ENCODE peak calls at places on chromosomes 3 and 15, in four cellular contexts. One of them, this sample, is unnamed.
A peak's percentile ranks its signal among the peaks of the same experiment; 100 is the strongest.

GRCh38 chr3:178856804-178857203 is 214.8 kb downstream of the ZMAT3 start:
- DNase-seq in K562: no peak
- DNase-seq in HepG2: no peak
- DNase-seq in H1: no peak
- DNase-seq in this sample: no peak

GRCh38 chr3:38020342-38020726 is 9.1 kb downstream of the PLCD1 start:
- DNase-seq in K562: no peak
- DNase-seq in HepG2: no peak
- DNase-seq in H1: no peak
- DNase-seq in this sample: no peak

GRCh38 chr3:17740703-17741102 is 1.7 kb downstream of the TBC1D5 start:
- DNase-seq in K562: peak; percentile 76
- DNase-seq in HepG2: peak; percentile 92
- DNase-seq in H1: no peak
- DNase-seq in this sample: peak; percentile 78

GRCh38 chr3:89467886-89468479 is 360.6 kb downstream of the EPHA3 start:
- DNase-seq in K562: no peak
- DNase-seq in HepG2: no peak
- DNase-seq in H1: no peak
- DNase-seq in this sample: no peak

GRCh38 chr3:25584011-25584789 is 80.5 kb downstream of the TOP2B start:
- DNase-seq in K562: no peak
- DNase-seq in HepG2: no peak
- DNase-seq in H1: no peak
- DNase-seq in this sample: no peak

GRCh38 chr15:50884583-50884982 is 23.9 kb upstream of the AP4E1 start:
- DNase-seq in K562: no peak
- DNase-seq in HepG2: no peak
- DNase-seq in H1: no peak
- DNase-seq in this sample: no peak

GRCh38 chr15:69664572-69665326 is 212.1 kb downstream of the RPLP1 start:
- DNase-seq in K562: no peak
- DNase-seq in HepG2: no peak
- DNase-seq in H1: no peak
- DNase-seq in this sample: no peak

GRCh38 chr15:43966646-43967045 is 139.8 kb downstream of the WDR76 start:
- DNase-seq in K562: no peak
- DNase-seq in HepG2: no peak
- DNase-seq in H1: no peak
- DNase-seq in this sample: no peak

GRCh38 chr15:95365615-95366107 is 964.8 kb upstream of the NR2F2 start:
- DNase-seq in K562: peak; percentile 6
- DNase-seq in HepG2: no peak
- DNase-seq in H1: no peak
- DNase-seq in this sample: no peak

GRCh38 chr3:175075269-175075668 is 216.1 kb downstream of the NAALADL2 start:
- DNase-seq in K562: no peak
- DNase-seq in HepG2: no peak
- DNase-seq in H1: no peak
- DNase-seq in this sample: no peak

GRCh38 chr15:73951044-73951561 is 24.8 kb downstream of the LOXL1 start:
- DNase-seq in K562: peak; percentile 86
- DNase-seq in HepG2: peak; percentile 83
- DNase-seq in H1: peak; percentile 89
- DNase-seq in this sample: peak; percentile 80

GRCh38 chr15:59203026-59203425 is 3.6 kb upstream of the LDHAL6B start:
- DNase-seq in K562: no peak
- DNase-seq in HepG2: no peak
- DNase-seq in H1: no peak
- DNase-seq in this sample: no peak

GRCh38 chr15:23570466-23570865 is 5.0 kb downstream of the MKRN3 start:
- DNase-seq in K562: no peak
- DNase-seq in HepG2: peak; percentile 68
- DNase-seq in H1: no peak
- DNase-seq in this sample: no peak

GRCh38 chr15:83685864-83686263 is 31.9 kb downstream of the ADAMTSL3 start:
- DNase-seq in K562: no peak
- DNase-seq in HepG2: no peak
- DNase-seq in H1: no peak
- DNase-seq in this sample: no peak

GRCh38 chr15:34358367-34358766 is 8.6 kb downstream of the LPCAT4 start:
- DNase-seq in K562: no peak
- DNase-seq in HepG2: no peak
- DNase-seq in H1: no peak
- DNase-seq in this sample: peak; percentile 56

GRCh38 chr15:90407871-90408317 is 19.9 kb downstream of the IQGAP1 start:
- DNase-seq in K562: no peak
- DNase-seq in HepG2: no peak
- DNase-seq in H1: no peak
- DNase-seq in this sample: no peak

GRCh38 chr3:175260145-175260794 is 401.1 kb downstream of the NAALADL2 start:
- DNase-seq in K562: no peak
- DNase-seq in HepG2: no peak
- DNase-seq in H1: no peak
- DNase-seq in this sample: no peak

GRCh38 chr3:41259449-41260062 is 60.3 kb downstream of the CTNNB1 start:
- DNase-seq in K562: no peak
- DNase-seq in HepG2: no peak
- DNase-seq in H1: no peak
- DNase-seq in this sample: no peak

GRCh38 chr3:128950223-128950938 is 43.5 kb downstream of the CFAP92 start:
- DNase-seq in K562: peak; percentile 14
- DNase-seq in HepG2: peak; percentile 80
- DNase-seq in H1: peak; percentile 27
- DNase-seq in this sample: peak; percentile 44

GRCh38 chr15:49303003-49303402 is 120.0 kb upstream of the FGF7 start:
- DNase-seq in K562: no peak
- DNase-seq in HepG2: no peak
- DNase-seq in H1: no peak
- DNase-seq in this sample: no peak

GRCh38 chr3:49359623-49360022 is 1.5 kb upstream of the GPX1 start:
- DNase-seq in K562: no peak
- DNase-seq in HepG2: no peak
- DNase-seq in H1: no peak
- DNase-seq in this sample: no peak

GRCh38 chr15:101167366-101167790 is 84.5 kb downstream of the CHSY1 start:
- DNase-seq in K562: no peak
- DNase-seq in HepG2: peak; percentile 31
- DNase-seq in H1: no peak
- DNase-seq in this sample: no peak

GRCh38 chr3:45942051-45942825 is 1.0 kb upstream of the CXCR6 start:
- DNase-seq in K562: no peak
- DNase-seq in HepG2: no peak
- DNase-seq in H1: no peak
- DNase-seq in this sample: no peak

GRCh38 chr3:40855871-40856270 is 331.1 kb downstream of the ZNF621 start:
- DNase-seq in K562: no peak
- DNase-seq in HepG2: no peak
- DNase-seq in H1: no peak
- DNase-seq in this sample: no peak

GRCh38 chr3:148466143-148466542 is 231.6 kb upstream of the AGTR1 start:
- DNase-seq in K562: no peak
- DNase-seq in HepG2: no peak
- DNase-seq in H1: no peak
- DNase-seq in this sample: no peak

GRCh38 chr3:106428565-106428994 is 559.8 kb upstream of the CBLB start:
- DNase-seq in K562: peak; percentile 0
- DNase-seq in HepG2: no peak
- DNase-seq in H1: no peak
- DNase-seq in this sample: peak; percentile 79

GRCh38 chr3:95705786-95706418 is 1108.5 kb upstream of the EPHA6 start:
- DNase-seq in K562: no peak
- DNase-seq in HepG2: peak; percentile 5
- DNase-seq in H1: no peak
- DNase-seq in this sample: no peak

GRCh38 chr15:72058590-72058989 is 59.4 kb downstream of the MYO9A start:
- DNase-seq in K562: no peak
- DNase-seq in HepG2: no peak
- DNase-seq in H1: no peak
- DNase-seq in this sample: no peak

GRCh38 chr3:8001307-8001706 is 500.3 kb upstream of the LMCD1 start:
- DNase-seq in K562: no peak
- DNase-seq in HepG2: no peak
- DNase-seq in H1: no peak
- DNase-seq in this sample: no peak

GRCh38 chr3:8001712-8002111 is 499.9 kb upstream of the LMCD1 start:
- DNase-seq in K562: no peak
- DNase-seq in HepG2: no peak
- DNase-seq in H1: no peak
- DNase-seq in this sample: no peak

GRCh38 chr3:7999363-7999762 is 502.3 kb upstream of the LMCD1 start:
- DNase-seq in K562: no peak
- DNase-seq in HepG2: no peak
- DNase-seq in H1: peak; percentile 51
- DNase-seq in this sample: no peak
- TF ChIP-seq USF2 in K562: no peak
- TF ChIP-seq USF2 in HepG2: no peak
- TF ChIP-seq USF2 in H1: peak; percentile 46
- TF ChIP-seq USF2 in this sample: no peak

GRCh38 chr3:19065027-19065426 is 83.3 kb upstream of the KCNH8 start:
- DNase-seq in K562: no peak
- DNase-seq in HepG2: peak; percentile 10
- DNase-seq in H1: no peak
- DNase-seq in this sample: no peak

GRCh38 chr3:19063936-19064335 is 84.4 kb upstream of the KCNH8 start:
- DNase-seq in K562: no peak
- DNase-seq in HepG2: no peak
- DNase-seq in H1: no peak
- DNase-seq in this sample: no peak

DNA sequence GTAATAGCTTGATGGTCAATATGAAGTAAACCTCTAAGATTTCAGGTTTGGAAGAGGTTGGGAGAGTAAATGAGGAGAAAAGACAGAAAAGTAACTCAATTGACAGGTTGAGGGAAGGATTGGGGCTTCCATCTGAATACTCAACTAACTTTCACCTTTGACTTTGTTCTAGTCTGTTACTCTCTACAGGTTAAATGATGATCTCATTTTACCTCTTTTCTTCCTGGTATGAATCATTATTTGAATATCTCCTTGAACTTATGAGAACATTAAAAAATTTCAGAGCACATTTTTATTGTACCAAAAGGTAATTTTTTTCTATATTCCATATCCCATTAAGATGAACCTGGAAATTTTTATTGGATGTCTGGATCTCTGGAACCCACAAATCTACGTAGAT is 87.9 kb upstream of the KCNH8 start:
- DNase-seq in K562: no peak
- DNase-seq in HepG2: no peak
- DNase-seq in H1: no peak
- DNase-seq in this sample: no peak
- TF ChIP-seq RNF2 in K562: no peak
- TF ChIP-seq RNF2 in HepG2: no peak
- TF ChIP-seq RNF2 in H1: no peak
- TF ChIP-seq RNF2 in this sample: no peak

DNA sequence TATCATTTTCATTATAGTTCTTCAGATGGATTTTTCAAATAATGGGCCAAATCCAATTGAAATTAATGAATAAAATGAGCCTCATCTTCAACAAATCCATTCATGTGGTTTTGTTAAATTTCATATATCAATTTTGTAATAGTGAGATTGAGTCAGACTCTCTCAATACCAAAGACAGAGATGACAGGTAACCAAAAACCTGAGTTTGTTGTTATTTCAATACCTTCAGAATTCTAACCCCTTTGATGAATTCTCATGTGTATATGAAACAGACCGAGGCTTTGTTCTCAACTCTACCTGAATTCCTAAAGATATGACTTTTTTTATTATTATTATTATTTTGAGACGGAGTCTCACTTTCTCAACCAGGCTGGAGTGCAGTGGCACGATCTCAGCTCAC is 92.8 kb downstream of the FOXP1 start:
- DNase-seq in K562: no peak
- DNase-seq in HepG2: no peak
- DNase-seq in H1: no peak
- DNase-seq in this sample: no peak
- H3K4me1 ChIP-seq in K562: peaks cover under 1% of the 10 kb centered on the region
- H3K4me1 ChIP-seq in HepG2: no peaks in the 10 kb centered on the region
- H3K4me1 ChIP-seq in H1: peaks cover 3% of the 10 kb centered on the region
- H3K4me1 ChIP-seq in this sample: peaks cover 5% of the 10 kb centered on the region

DNA sequence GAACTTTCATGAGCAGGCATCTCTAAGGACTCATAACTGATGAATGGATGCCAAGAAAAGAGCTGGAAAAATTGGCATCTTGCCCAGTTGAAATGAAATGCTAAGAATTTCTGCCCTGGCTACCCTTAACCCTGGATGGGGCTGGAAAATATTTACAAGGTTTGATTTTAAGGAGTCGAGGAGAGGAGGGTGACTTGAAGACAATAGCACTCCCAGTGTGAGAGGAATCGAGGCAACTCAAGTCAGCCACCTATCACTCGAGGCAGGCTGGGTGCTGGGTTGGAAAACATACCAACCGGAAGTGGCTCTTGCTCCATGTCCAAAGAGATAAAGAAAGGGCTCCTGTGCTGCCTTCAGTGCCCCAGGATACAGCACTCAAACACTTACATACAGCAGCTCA is 5.1 kb downstream of the PRICKLE2 start:
- DNase-seq in K562: no peak
- DNase-seq in HepG2: no peak
- DNase-seq in H1: no peak
- DNase-seq in this sample: peak; percentile 51
- TF ChIP-seq USF2 in K562: no peak
- TF ChIP-seq USF2 in HepG2: no peak
- TF ChIP-seq USF2 in H1: no peak
- TF ChIP-seq USF2 in this sample: no peak

GRCh38 chr3:195384952-195385351 is 57.9 kb downstream of the ACAP2 start:
- DNase-seq in K562: no peak
- DNase-seq in HepG2: no peak
- DNase-seq in H1: no peak
- DNase-seq in this sample: no peak
- TF ChIP-seq RNF2 in K562: no peak
- TF ChIP-seq RNF2 in HepG2: no peak
- TF ChIP-seq RNF2 in H1: no peak
- TF ChIP-seq RNF2 in this sample: no peak

GRCh38 chr15:67834593-67835348 is 5.1 kb downstream of the RNU6-1 start:
- DNase-seq in K562: no peak
- DNase-seq in HepG2: no peak
- DNase-seq in H1: peak; percentile 83
- DNase-seq in this sample: no peak

GRCh38 chr15:67835349-67836133 is 4.3 kb downstream of the RNU6-1 start:
- DNase-seq in K562: no peak
- DNase-seq in HepG2: no peak
- DNase-seq in H1: peak; percentile 79
- DNase-seq in this sample: no peak

GRCh38 chr15:67836134-67836455 is 3.8 kb downstream of the RNU6-1 start:
- DNase-seq in K562: no peak
- DNase-seq in HepG2: no peak
- DNase-seq in H1: no peak
- DNase-seq in this sample: no peak

GRCh38 chr15:67836955-67837354 is 2.9 kb downstream of the RNU6-1 start:
- DNase-seq in K562: no peak
- DNase-seq in HepG2: no peak
- DNase-seq in H1: no peak
- DNase-seq in this sample: no peak

GRCh38 chr15:67836477-67836876 is 3.4 kb downstream of the RNU6-1 start:
- DNase-seq in K562: peak; percentile 61
- DNase-seq in HepG2: no peak
- DNase-seq in H1: peak; percentile 77
- DNase-seq in this sample: peak; percentile 89
- H3K4me1 ChIP-seq in K562: peaks cover 11% of the 10 kb centered on the region
- H3K4me1 ChIP-seq in HepG2: peaks cover 58% of the 10 kb centered on the region
- H3K4me1 ChIP-seq in H1: peaks cover 24% of the 10 kb centered on the region
- H3K4me1 ChIP-seq in this sample: peaks cover 23% of the 10 kb centered on the region

GRCh38 chr3:52230461-52230860 is 5.0 kb upstream of the TLR9 start:
- DNase-seq in K562: no peak
- DNase-seq in HepG2: no peak
- DNase-seq in H1: no peak
- DNase-seq in this sample: no peak
- TF ChIP-seq USF2 in K562: no peak
- TF ChIP-seq USF2 in HepG2: no peak
- TF ChIP-seq USF2 in H1: no peak
- TF ChIP-seq USF2 in this sample: no peak